ENCODE peak calls at places on chromosomes 6 and 20, in six cellular contexts. C is A549; W is CD4-positive, alpha-beta memory T cell; F is HL-60; S is lower lobe of right lung; J is breast epithelium. Y is an unnamed sample.

GRCh38 chr20:35558416-35558815 is 16.5 kb downstream of the ERGIC3 start:
- DNase-seq in S (no peak), C (no peak), F (no peak), J (no peak), W (no peak), Y (no peak)

GRCh38 chr20:2816030-2816582 is at the start of gene TMEM239:
- DNase-seq in S (no peak), W (no peak), C (no peak), F (no peak), J (no peak), Y (no peak)

GRCh38 chr20:31720486-31721407 is 1.9 kb downstream of the BCL2L1 start:
- DNase-seq in J (no peak), C (no peak), F (no peak), S (no peak), W (no peak), Y (no peak)

GRCh38 chr6:77433888-77434287 is 29.4 kb downstream of the HTR1B start:
- DNase-seq in W (no peak), F (no peak), S (no peak), C (no peak), J (no peak), Y (no peak)

GRCh38 chr6:148864941-148865340 is 118.1 kb downstream of the UST start:
- DNase-seq in F (no peak), J (no peak), C (no peak), W (no peak), S (no peak), Y (no peak)

GRCh38 chr6:150413768-150414167 is 45.0 kb downstream of the IYD start:
- DNase-seq in S (no peak), C (no peak), F (no peak), J (no peak), W (no peak), Y (no peak)

GRCh38 chr6:110664933-110665332 is 150.3 kb downstream of the CDK19 start:
- DNase-seq in F (no peak), C (no peak), J (no peak), S (no peak), W (no peak), Y (no peak)

GRCh38 chr6:165049362-165049761 is 260.0 kb downstream of the C6orf118 start:
- DNase-seq in W (no peak), S (no peak), F (peak; percentile 29), J (no peak), C (peak; percentile 20), Y (no peak)

GRCh38 chr6:71250050-71250689 is 38.4 kb upstream of the OGFRL1 start:
- DNase-seq in W (no peak), C (peak; percentile 16), F (peak; percentile 53), J (no peak), S (no peak), Y (no peak)

GRCh38 chr6:87465041-87465440 is 7.7 kb upstream of the SLC35A1 start:
- DNase-seq in C (no peak), W (no peak), S (no peak), J (no peak), F (no peak), Y (no peak)

GRCh38 chr6:45148711-45149341 is 179.3 kb upstream of the RUNX2 start:
- DNase-seq in S (no peak), J (no peak), C (no peak), W (no peak), F (no peak), Y (no peak)

GRCh38 chr20:31475032-31475431 is at the start of the genes DEFB124 and REM1:
- DNase-seq in W (no peak), C (no peak), S (peak; percentile 50), J (no peak), F (no peak), Y (no peak)

GRCh38 chr20:1333462-1334369 is 4.8 kb upstream of the SDCBP2 start:
- DNase-seq in C (no peak), J (peak; percentile 10), S (no peak), W (no peak), F (no peak), Y (no peak)

GRCh38 chr6:80477591-80478370 is 371.3 kb downstream of the BCKDHB start:
- DNase-seq in S (no peak), J (no peak), F (no peak), C (no peak), W (no peak), Y (no peak)

GRCh38 chr6:132797975-132798819 is at the start of gene SLC18B1:
- DNase-seq in F (no peak), J (no peak), W (peak; percentile 73), C (no peak), S (peak; percentile 79), Y (no peak)

GRCh38 chr6:34106900-34107299 is 39.0 kb downstream of the GRM4 start:
- DNase-seq in F (no peak), S (no peak), J (no peak), W (no peak), C (no peak), Y (no peak)

GRCh38 chr20:25865715-25866656 is 169.3 kb upstream of the ZNF337 start:
- DNase-seq in F (peak; percentile 46), C (peak; percentile 82), W (peak; percentile 75), S (peak; percentile 83), J (no peak), Y (no peak)

GRCh38 chr20:52494244-52494643 is 302.7 kb upstream of the ZFP64 start:
- DNase-seq in J (no peak), C (peak; percentile 10), F (no peak), W (peak; percentile 53), S (no peak), Y (peak; percentile 99)

DNA sequence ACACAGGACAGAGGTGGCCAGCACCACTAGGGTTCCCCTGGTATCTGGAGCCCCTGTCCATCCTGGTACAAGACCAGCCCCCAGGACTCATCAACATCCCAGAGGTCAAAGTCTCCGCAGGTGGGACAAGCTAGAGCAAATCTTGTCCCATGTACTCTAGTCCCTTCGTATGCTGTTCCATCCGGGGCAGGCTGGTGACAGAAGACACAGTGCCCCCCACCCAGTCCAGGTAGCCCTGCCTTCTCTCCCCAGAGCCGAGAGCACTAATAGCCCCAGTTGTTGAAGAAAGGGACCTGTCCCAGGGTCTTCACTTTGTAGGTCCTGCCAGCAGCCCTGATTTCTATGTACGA is 21.1 kb downstream of the PCK1 start:
- DNase-seq in S (no peak), F (no peak), J (no peak), C (no peak), W (no peak), Y (no peak)
- H3K27ac ChIP-seq in S (peak overlapping the region; percentile 58), F (no peak overlapping the region), J (peak overlapping the region; percentile 63), C (peak overlapping the region; percentile 22), W (no peak overlapping the region), Y (no peak overlapping the region)

DNA sequence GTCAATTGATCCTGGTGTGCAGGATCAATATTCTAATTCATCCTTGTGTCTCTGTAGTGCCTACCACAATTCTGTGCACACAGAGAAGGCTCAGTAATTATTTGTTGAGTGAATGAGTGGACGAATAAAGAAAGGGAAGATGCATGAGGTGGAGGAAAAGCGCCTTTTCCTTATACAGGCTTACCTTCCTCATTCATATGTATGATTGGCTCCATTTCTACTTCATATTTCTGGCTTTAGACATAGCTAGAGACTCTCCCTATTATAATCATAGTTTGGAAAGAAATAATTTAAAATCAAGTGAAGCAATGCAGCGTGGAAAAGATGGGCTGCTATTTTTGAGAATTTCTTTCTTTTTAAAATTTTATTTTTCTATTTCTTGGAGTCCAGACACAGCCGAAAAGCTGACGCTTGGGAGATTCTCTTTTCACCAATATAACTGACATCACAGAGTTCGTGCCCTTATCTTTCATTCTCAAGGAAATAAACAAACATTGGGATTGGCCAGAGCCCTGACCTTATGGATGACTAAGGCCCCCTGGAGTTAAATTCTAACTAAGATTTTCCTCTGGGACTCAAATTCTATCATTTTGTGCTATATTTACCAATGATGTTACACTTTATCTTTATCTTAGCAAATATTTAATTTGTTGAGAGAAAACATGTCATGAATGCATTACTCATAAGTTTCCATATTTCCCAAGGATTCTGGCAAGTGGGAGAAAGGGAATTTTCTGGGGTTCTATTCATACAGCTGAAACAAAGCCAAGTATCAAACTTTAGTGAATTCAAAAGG is 48.1 kb downstream of the PRL start:
- DNase-seq in S (no peak), J (no peak), W (no peak), C (peak; percentile 92), F (no peak), Y (no peak)
- H3K27ac ChIP-seq in S (no peak overlapping the region), J (no peak overlapping the region), W (no peak overlapping the region), C (peak overlapping the region; percentile 73), F (no peak overlapping the region), Y (no peak overlapping the region)

GRCh38 chr20:50393990-50394561 is 116.1 kb upstream of the PTPN1 start:
- DNase-seq in W (no peak), C (no peak), S (no peak), J (no peak), F (no peak), Y (no peak)

GRCh38 chr20:50392138-50392866 is 117.9 kb upstream of the PTPN1 start:
- DNase-seq in F (no peak), S (no peak), C (no peak), W (peak; percentile 70), J (no peak), Y (no peak)

GRCh38 chr20:50394569-50394968 is 115.6 kb upstream of the PTPN1 start:
- DNase-seq in W (no peak), F (peak; percentile 70), S (peak; percentile 62), C (no peak), J (no peak), Y (no peak)

GRCh38 chr20:50391444-50392137 is 118.6 kb upstream of the PTPN1 start:
- DNase-seq in C (no peak), W (no peak), S (no peak), J (no peak), F (no peak), Y (no peak)

GRCh38 chr20:50393242-50393641 is 116.9 kb upstream of the PTPN1 start:
- DNase-seq in W (no peak), J (no peak), S (no peak), F (no peak), C (no peak), Y (no peak)
- H3K27ac ChIP-seq in W (no peak overlapping the region), J (no peak overlapping the region), S (no peak overlapping the region), F (no peak overlapping the region), C (peak overlapping the region; percentile 81), Y (no peak overlapping the region)

DNA sequence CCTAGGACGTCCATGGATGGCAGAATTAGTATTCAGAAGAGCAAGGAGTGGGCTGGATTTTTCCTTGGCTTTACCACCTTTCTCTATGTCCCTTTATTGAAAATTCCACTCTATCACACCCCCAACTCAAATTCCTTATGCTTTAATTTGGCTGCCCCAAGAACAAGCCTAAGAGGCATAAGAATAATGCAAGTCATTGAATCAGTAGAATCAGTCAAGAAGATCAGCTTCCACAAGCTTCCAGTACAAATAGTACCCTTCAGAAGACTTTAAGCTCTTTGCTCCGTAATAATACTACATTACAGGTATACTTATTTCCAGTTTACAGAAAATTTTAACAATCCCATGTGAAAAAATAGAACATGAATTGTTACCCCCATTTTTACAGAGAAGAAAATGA is 51.0 kb upstream of the SNAP25 start:
- DNase-seq in F (no peak), S (no peak), W (no peak), J (no peak), C (no peak), Y (no peak)
- H3K27ac ChIP-seq in F (no peak overlapping the region), S (no peak overlapping the region), W (no peak overlapping the region), J (no peak overlapping the region), C (no peak overlapping the region), Y (no peak overlapping the region)

GRCh38 chr6:35214869-35215664 is 1.3 kb downstream of the SCUBE3 start:
- DNase-seq in F (no peak), C (no peak), W (no peak), S (no peak), J (no peak), Y (no peak)
- H3K27ac ChIP-seq in F (no peak overlapping the region), C (no peak overlapping the region), W (no peak overlapping the region), S (no peak overlapping the region), J (no peak overlapping the region), Y (no peak overlapping the region)

DNA sequence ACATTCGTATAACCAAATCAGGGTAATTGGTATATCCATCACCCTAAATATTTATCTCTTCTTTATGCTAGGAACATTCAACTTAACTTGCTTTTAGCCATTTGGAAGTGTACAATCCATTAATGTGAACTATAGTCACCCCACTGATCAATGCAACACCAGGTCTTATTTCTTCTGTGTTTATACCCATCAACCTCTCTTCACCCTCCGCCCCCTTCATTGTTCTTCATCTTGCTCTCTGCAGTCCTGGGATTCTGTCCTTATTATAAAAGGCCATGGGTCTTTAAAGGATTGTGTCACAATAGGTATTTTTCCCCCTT is 1.6 kb downstream of the ABRACL start:
- DNase-seq in J (no peak), C (no peak), W (no peak), F (no peak), S (no peak), Y (no peak)
- H3K27ac ChIP-seq in J (no peak overlapping the region), C (no peak overlapping the region), W (peak overlapping the region; percentile 88), F (peak overlapping the region; percentile 98), S (peak overlapping the region; percentile 87), Y (no peak overlapping the region)

Y was measured in epithelial cell of prostate.